ENCODE peak calls at places on chromosomes 12 and 14, in eight cellular contexts. H is cardiac fibroblast; T is upper lobe of right lung; F is hippocampal formation; M is fibroblast of pulmonary artery; C is NCI-H748 treated with DMSO at 0.1 percent for 48 hours; S is stimulated activated CD4-positive, alpha-beta T cell treated with anti-CD3 and anti-CD28 coated beads, Interleukin-4, amount 100 ng/mL, for 4 hours; N is A549. D is an unnamed sample.

GRCh38 chr14:56271988-56272387 is 153.8 kb downstream of the PELI2 start:
- DNase-seq in H (peak; percentile 96), T (no peak), F (no peak), M (peak; percentile 89), C (peak; percentile 18), S (no peak), N (no peak), D (no peak)

GRCh38 chr14:23414254-23414653 is 6.2 kb upstream of the MYH6 start:
- DNase-seq in H (no peak), T (no peak), F (no peak), M (no peak), C (no peak), S (no peak), N (no peak), D (no peak)

GRCh38 chr12:12705833-12706520 is 10.0 kb upstream of the GPR19 start:
- DNase-seq in H (no peak), T (no peak), F (no peak), M (no peak), C (no peak), S (peak; percentile 35), N (no peak), D (no peak)

GRCh38 chr14:89598548-89599186 is 181.6 kb upstream of the FOXN3 start:
- DNase-seq in H (peak; percentile 24), T (no peak), F (no peak), M (peak; percentile 38), C (no peak), S (no peak), N (no peak), D (no peak)

GRCh38 chr14:36784541-36784940 is 122.9 kb downstream of the PAX9 start:
- DNase-seq in H (peak; percentile 1), T (no peak), F (no peak), M (no peak), C (no peak), S (no peak), N (no peak), D (no peak)

GRCh38 chr12:48946943-48947342 is 10.3 kb downstream of the ARF3 start:
- DNase-seq in H (no peak), T (no peak), F (no peak), M (no peak), C (no peak), S (no peak), N (no peak), D (no peak)

GRCh38 chr12:116880817-116881324 is 370 bp downstream of the HRK start:
- DNase-seq in H (no peak), T (peak; percentile 69), F (no peak), M (peak; percentile 33), C (peak; percentile 51), S (peak; percentile 27), N (peak; percentile 63), D (peak; percentile 43)

GRCh38 chr12:96094201-96094600 is 58.8 kb upstream of the LTA4H start:
- DNase-seq in H (peak; percentile 28), T (no peak), F (no peak), M (no peak), C (peak; percentile 79), S (no peak), N (no peak), D (no peak)

GRCh38 chr12:62537544-62537943 is 70.9 kb downstream of the MON2 start:
- DNase-seq in H (peak; percentile 92), T (no peak), F (no peak), M (peak; percentile 94), C (no peak), S (no peak), N (no peak), D (no peak)

GRCh38 chr12:120117961-120118709 is 1.6 kb upstream of the RAB35 start:
- DNase-seq in H (peak; percentile 65), T (no peak), F (no peak), M (peak; percentile 41), C (peak; percentile 24), S (no peak), N (peak; percentile 65), D (peak; percentile 60)

GRCh38 chr14:33679025-33679424 is 271.8 kb downstream of the EGLN3 start:
- DNase-seq in H (no peak), T (no peak), F (no peak), M (no peak), C (no peak), S (no peak), N (no peak), D (no peak)

GRCh38 chr14:91356218-91356763 is 61.3 kb downstream of the CCDC88C start:
- DNase-seq in H (no peak), T (no peak), F (no peak), M (no peak), C (no peak), S (no peak), N (no peak), D (no peak)

GRCh38 chr14:105163040-105163742 is 5.4 kb downstream of the JAG2 start:
- DNase-seq in H (no peak), T (no peak), F (no peak), M (no peak), C (no peak), S (no peak), N (no peak), D (no peak)

GRCh38 chr12:67057072-67057471 is 212.1 kb upstream of the CAND1 start:
- DNase-seq in H (no peak), T (no peak), F (no peak), M (no peak), C (no peak), S (no peak), N (no peak), D (no peak)

GRCh38 chr12:131912526-131913274 is 16.4 kb upstream of the PUS1 start:
- DNase-seq in H (peak; percentile 79), T (no peak), F (no peak), M (peak; percentile 87), C (no peak), S (no peak), N (peak; percentile 90), D (no peak)

GRCh38 chr12:44616385-44616784 is 259.7 kb downstream of the NELL2 start:
- DNase-seq in H (no peak), T (no peak), F (no peak), M (no peak), C (no peak), S (no peak), N (no peak), D (no peak)

GRCh38 chr14:53412819-53413664 is 259.9 kb upstream of the DDHD1 start:
- DNase-seq in H (peak; percentile 32), T (no peak), F (no peak), M (peak; percentile 23), C (no peak), S (no peak), N (no peak), D (peak; percentile 25)

GRCh38 chr14:59474172-59474571 is 9.0 kb upstream of the GPR135 start:
- DNase-seq in H (peak; percentile 71), T (no peak), F (no peak), M (peak; percentile 76), C (no peak), S (no peak), N (no peak), D (no peak)

GRCh38 chr12:116863275-116863767 is 17.9 kb downstream of the HRK start:
- DNase-seq in H (peak; percentile 61), T (no peak), F (no peak), M (no peak), C (no peak), S (no peak), N (no peak), D (peak; percentile 62)

GRCh38 chr14:24058260-24058950 is 6.6 kb downstream of the CARMIL3 start:
- DNase-seq in H (peak; percentile 86), T (peak; percentile 62), F (peak; percentile 75), M (peak; percentile 82), C (peak; percentile 27), S (no peak), N (peak; percentile 78), D (peak; percentile 13)

GRCh38 chr12:47079894-47080724 is at the start of gene AMIGO2:
- DNase-seq in H (peak; percentile 59), T (peak; percentile 80), F (no peak), M (peak; percentile 83), C (no peak), S (peak; percentile 47), N (peak; percentile 78), D (peak; percentile 13)

GRCh38 chr14:95136631-95137030 is 20.7 kb downstream of the DICER1 start:
- DNase-seq in H (no peak), T (no peak), F (no peak), M (peak; percentile 9), C (no peak), S (no peak), N (no peak), D (no peak)

GRCh38 chr14:66228267-66228970 is 257.8 kb upstream of the CCDC196 start:
- DNase-seq in H (peak; percentile 81), T (no peak), F (no peak), M (peak; percentile 36), C (no peak), S (no peak), N (no peak), D (no peak)

GRCh38 chr14:54759982-54760585 is 142.5 kb downstream of the GCH1 start:
- DNase-seq in H (no peak), T (no peak), F (no peak), M (no peak), C (no peak), S (no peak), N (no peak), D (no peak)

GRCh38 chr14:103398427-103399195 is 13.4 kb downstream of the MARK3 start:
- DNase-seq in H (peak; percentile 61), T (no peak), F (no peak), M (peak; percentile 61), C (no peak), S (no peak), N (no peak), D (no peak)

GRCh38 chr12:12983420-12984035 is 16.5 kb downstream of the HEBP1 start:
- DNase-seq in H (peak; percentile 78), T (no peak), F (peak; percentile 85), M (peak; percentile 84), C (no peak), S (no peak), N (peak; percentile 61), D (peak; percentile 63)

GRCh38 chr12:5593056-5593455 is 161.1 kb downstream of the NTF3 start:
- DNase-seq in H (no peak), T (no peak), F (no peak), M (no peak), C (no peak), S (no peak), N (no peak), D (no peak)

GRCh38 chr14:66735853-66736252 is 227.9 kb downstream of the GPHN start:
- DNase-seq in H (no peak), T (no peak), F (no peak), M (no peak), C (no peak), S (no peak), N (no peak), D (no peak)

GRCh38 chr12:81089412-81089811 is 11.5 kb downstream of the ACSS3 start:
- DNase-seq in H (peak; percentile 15), T (no peak), F (no peak), M (no peak), C (no peak), S (no peak), N (no peak), D (no peak)

GRCh38 chr12:7142057-7142644 is 12.0 kb downstream of the CLSTN3 start:
- DNase-seq in H (peak; percentile 66), T (peak; percentile 79), F (no peak), M (peak; percentile 65), C (peak; percentile 18), S (peak; percentile 41), N (peak; percentile 87), D (peak; percentile 19)

GRCh38 chr12:3049596-3050314 is 27.4 kb upstream of the TSPAN9 start:
- DNase-seq in H (no peak), T (no peak), F (no peak), M (no peak), C (no peak), S (no peak), N (no peak), D (no peak)

GRCh38 chr12:49903700-49904423 is at the start of gene FAIM2:
- DNase-seq in H (peak; percentile 42), T (peak; percentile 77), F (peak; percentile 86), M (peak; percentile 85), C (peak; percentile 51), S (peak; percentile 42), N (no peak), D (no peak)

GRCh38 chr14:56057071-56057865 is 60.9 kb upstream of the PELI2 start:
- DNase-seq in H (no peak), T (no peak), F (no peak), M (no peak), C (peak; percentile 98), S (no peak), N (no peak), D (peak; percentile 58)

GRCh38 chr12:109489955-109490565 is 12.6 kb downstream of the UBE3B start:
- DNase-seq in H (no peak), T (no peak), F (no peak), M (no peak), C (no peak), S (no peak), N (no peak), D (no peak)

D was measured in HAP-1.